ENCODE peak calls at places on chromosomes 5 and 9, in four cellular contexts. E is fibroblast of pulmonary artery, G is osteocyte, S is lower leg skin. H is an unnamed sample.

GRCh38 chr5:132258102-132259060 is 885 bp downstream of the PDLIM4 start:
- DNase-seq in E (peak), G (peak), S (no peak), H (no peak)

GRCh38 chr5:142982821-142983200 is 212.6 kb downstream of the ARHGAP26 start:
- DNase-seq in E (no peak), S (no peak), G (no peak), H (no peak)

GRCh38 chr5:35963381-35963843 is 25.0 kb upstream of the CAPSL start:
- DNase-seq in S (no peak), G (no peak), E (peak), H (no peak)

GRCh38 chr5:33788922-33789321 is 102.9 kb downstream of the ADAMTS12 start:
- DNase-seq in S (no peak), G (no peak), E (peak), H (no peak)

GRCh38 chr9:95270790-95271189 is 46.7 kb downstream of the FANCC start:
- DNase-seq in G (no peak), S (no peak), E (no peak), H (no peak)

GRCh38 chr9:98921740-98922139 is 22.0 kb upstream of the COL15A1 start:
- DNase-seq in E (no peak), S (no peak), G (no peak), H (no peak)

GRCh38 chr9:37978983-37979382 is 75.1 kb upstream of the SLC25A51 start:
- DNase-seq in G (no peak), S (no peak), E (no peak), H (no peak)

GRCh38 chr5:74179183-74179582 is 461.3 kb downstream of the ENC1 start:
- DNase-seq in E (peak), G (no peak), S (no peak), H (no peak)

GRCh38 chr5:5979362-5979760 is 399.0 kb downstream of the MED10 start:
- DNase-seq in E (no peak), S (no peak), G (no peak), H (no peak)

GRCh38 chr9:137330689-137331088 is 28.6 kb upstream of the NRARP start:
- DNase-seq in S (no peak), E (no peak), G (no peak), H (no peak)

GRCh38 chr9:86978413-86978812 is 31.1 kb upstream of the GAS1 start:
- DNase-seq in G (no peak), S (no peak), E (peak), H (no peak)

GRCh38 chr5:65076251-65076869 is 307.6 kb downstream of the CWC27 start:
- DNase-seq in S (peak), G (no peak), E (peak), H (no peak)

GRCh38 chr5:38756068-38756467 is 89.7 kb upstream of the OSMR start:
- DNase-seq in S (no peak), G (no peak), E (no peak), H (no peak)

GRCh38 chr5:117539692-117540091 is 965.1 kb upstream of the SEMA6A start:
- DNase-seq in G (no peak), S (no peak), E (no peak), H (no peak)

GRCh38 chr9:93064392-93065124 is 6.1 kb downstream of the SUSD3 start:
- DNase-seq in G (no peak), E (no peak), S (peak), H (no peak)

GRCh38 chr5:162768962-162769464 is 668.4 kb upstream of the CCNG1 start:
- DNase-seq in E (no peak), S (no peak), G (no peak), H (no peak)

GRCh38 chr9:137760426-137760825 is 117.2 kb upstream of the CACNA1B start:
- DNase-seq in S (no peak), G (no peak), E (no peak), H (no peak)

GRCh38 chr5:18394154-18394804 is 760.0 kb downstream of the TAF11L14 start:
- DNase-seq in S (peak), G (no peak), E (peak), H (peak)

GRCh38 chr9:5352637-5353248 is 13.1 kb upstream of the RLN1 start:
- DNase-seq in E (no peak), G (no peak), S (no peak), H (no peak)

GRCh38 chr9:136847065-136847826 is 2.0 kb upstream of the PHPT1 start:
- DNase-seq in S (no peak), E (peak), G (peak), H (no peak)

GRCh38 chr9:82582693-82583092 is 480.2 kb downstream of the RASEF start:
- DNase-seq in G (no peak), E (no peak), S (no peak), H (no peak)

GRCh38 chr9:110103257-110103656 is 104.7 kb downstream of the C9orf152 start:
- DNase-seq in G (no peak), E (no peak), S (no peak), H (no peak)

GRCh38 chr9:86126998-86127972 is 27.9 kb upstream of the GOLM1 start:
- DNase-seq in S (peak), G (no peak), E (peak), H (peak)

GRCh38 chr9:87889882-87890252 is 7.2 kb downstream of the SPATA31E1 start:
- DNase-seq in E (no peak), S (no peak), G (no peak), H (no peak)

GRCh38 chr9:128250839-128251558 is 24.8 kb downstream of the GOLGA2 start:
- DNase-seq in G (no peak), S (no peak), E (no peak), H (no peak)

GRCh38 chr9:92666912-92667532 is 2.9 kb downstream of the IPPK start:
- DNase-seq in G (no peak), S (no peak), E (no peak), H (no peak)

GRCh38 chr9:104073770-104074133 is 20.4 kb upstream of the SMC2 start:
- DNase-seq in S (no peak), E (peak), G (no peak), H (no peak)

GRCh38 chr5:143101740-143102386 is 301.6 kb downstream of the NR3C1 start:
- DNase-seq in G (no peak), E (no peak), S (no peak), H (no peak)

GRCh38 chr5:108884736-108885135 is 137.0 kb downstream of the FER start:
- DNase-seq in E (peak), G (no peak), S (no peak), H (no peak)

GRCh38 chr9:69218166-69218565 is 44.1 kb downstream of the TJP2 start:
- DNase-seq in S (no peak), E (no peak), G (no peak), H (no peak)

GRCh38 chr5:32092938-32093812 is 80.9 kb downstream of the GOLPH3 start:
- DNase-seq in S (peak), G (no peak), E (peak), H (peak)

GRCh38 chr5:86525623-86526022 is 92.1 kb upstream of the COX7C start:
- DNase-seq in E (no peak), G (no peak), S (no peak), H (no peak)

GRCh38 chr9:12748954-12749353 is 25.9 kb upstream of the LURAP1L start:
- DNase-seq in E (no peak), S (no peak), G (no peak), H (no peak)

GRCh38 chr5:51997908-51998307 is 614.7 kb downstream of the ISL1 start:
- DNase-seq in G (no peak), E (no peak), S (no peak), H (no peak)

GRCh38 chr5:174311531-174312269 is 266.2 kb downstream of the NSG2 start:
- DNase-seq in S (peak), E (peak), G (peak), H (peak)

GRCh38 chr9:19913151-19913550 is 124.3 kb upstream of the SLC24A2 start:
- DNase-seq in S (no peak), G (no peak), E (no peak), H (no peak)

GRCh38 chr5:156475831-156476551 is 149.0 kb downstream of the SGCD start:
- DNase-seq in S (peak), G (no peak), E (peak), H (no peak)

GRCh38 chr9:76459691-76460635 is 981 bp downstream of the GCNT1 start:
- DNase-seq in G (no peak), S (no peak), E (peak), H (peak)

GRCh38 chr5:172048539-172049101 is 42.2 kb upstream of the FBXW11 start:
- DNase-seq in E (no peak), G (no peak), S (no peak), H (no peak)

GRCh38 chr5:151068571-151069197 is 12.2 kb downstream of the TNIP1 start:
- DNase-seq in E (no peak), S (no peak), G (no peak), H (no peak)

GRCh38 chr5:176319827-176320554 is 41.6 kb downstream of the KIAA1191 start:
- DNase-seq in E (peak), G (no peak), S (no peak), H (no peak)
- TF ChIP-seq CTCF in E (peak), G (peak), S (no peak), H (peak)

GRCh38 chr9:133777111-133777791 is 39.1 kb upstream of the SARDH start:
- DNase-seq in E (no peak), S (no peak), G (no peak), H (no peak)
- TF ChIP-seq CTCF in E (no peak), S (no peak), G (no peak), H (no peak)

GRCh38 chr9:130847306-130848217 is 12.5 kb downstream of the ABL1 start:
- DNase-seq in S (peak), G (no peak), E (peak), H (no peak)
- TF ChIP-seq CTCF in S (no peak), G (peak), E (peak), H (no peak)

DNA sequence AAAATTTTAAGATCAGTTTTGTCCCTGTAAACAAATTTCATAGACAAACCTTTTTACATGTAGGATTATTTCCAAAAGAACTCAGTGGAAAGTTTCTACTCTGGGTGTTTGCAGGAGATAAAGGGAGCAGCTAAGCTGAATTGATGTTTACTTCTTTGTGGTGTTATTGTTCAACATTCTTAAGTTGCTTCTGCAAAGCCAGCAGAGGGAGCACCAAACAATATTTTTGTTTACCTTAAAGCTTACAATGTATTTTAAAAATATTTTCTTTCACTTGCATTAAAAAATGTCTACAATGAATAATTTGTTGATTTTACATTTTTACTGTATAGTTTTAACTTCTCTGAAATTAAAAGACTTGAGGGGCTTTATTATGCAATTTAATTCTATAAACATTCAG is 135.5 kb downstream of the ATG10 start:
- DNase-seq in S (no peak), G (no peak), E (peak), H (no peak)
- TF ChIP-seq CTCF in S (no peak), G (peak), E (peak), H (peak)

DNA sequence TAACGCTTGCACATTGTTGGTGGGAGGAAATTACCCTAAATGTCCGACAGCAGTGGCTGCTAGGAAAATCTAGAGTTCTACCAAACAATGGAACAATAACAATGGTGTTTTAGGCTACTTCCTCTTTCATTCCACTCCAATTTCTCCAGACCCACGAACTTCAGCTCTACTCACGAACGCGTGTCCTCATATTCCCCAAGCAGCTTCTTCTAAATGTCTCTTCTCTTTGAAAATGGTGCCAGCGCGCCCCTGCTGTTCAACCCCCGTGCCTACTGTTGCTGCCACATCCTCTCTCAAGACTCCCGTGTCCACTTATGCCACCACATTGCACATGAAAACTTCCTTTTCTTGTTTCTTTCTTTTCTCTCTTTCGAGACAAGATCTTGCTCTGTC is 25.6 kb downstream of the OR2V2 start:
- DNase-seq in G (no peak), S (no peak), E (no peak), H (no peak)
- TF ChIP-seq CTCF in G (peak), S (no peak), E (no peak), H (peak)

GRCh38 chr9:131856105-131856504 is 116.2 kb upstream of the RAPGEF1 start:
- DNase-seq in E (no peak), S (no peak), G (no peak), H (no peak)
- TF ChIP-seq CTCF in E (no peak), S (no peak), G (no peak), H (no peak)

DNA sequence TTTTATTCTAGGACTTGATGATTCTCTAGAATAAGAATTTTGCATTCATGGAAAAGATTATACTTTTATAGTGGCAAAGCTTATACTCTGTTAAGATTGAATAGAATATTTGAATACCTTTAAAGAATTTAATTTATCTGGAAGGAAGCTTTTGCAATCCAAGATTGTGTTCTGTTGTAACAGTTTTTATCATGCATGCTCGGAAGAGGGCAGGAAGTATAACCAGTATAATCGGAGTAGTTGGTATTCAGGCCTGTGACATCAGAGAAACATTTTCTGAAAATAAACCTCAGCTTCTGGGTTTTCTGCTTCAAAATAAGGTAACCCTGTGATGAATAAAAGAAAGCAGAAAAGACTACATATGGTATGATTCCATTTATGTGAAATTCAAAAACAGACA is 21.4 kb downstream of the CYSTM1 start:
- DNase-seq in E (peak), G (no peak), S (no peak), H (no peak)
- TF ChIP-seq CTCF in E (no peak), G (no peak), S (no peak), H (no peak)